ENCODE peak calls at places on chromosomes 11 and 22, in five cellular contexts. O, C, Y, F and G are unnamed samples.

GRCh38 chr11:129295746-129296145 is 79.9 kb upstream of the BARX2 start:
- DNase-seq in O (no peak), C (peak; percentile 40), Y (peak; percentile 74), F (no peak), G (no peak)

GRCh38 chr22:46421272-46421671 is 85.8 kb downstream of the TRMU start:
- DNase-seq in O (no peak), C (no peak), Y (no peak), F (no peak), G (no peak)

GRCh38 chr11:2793781-2794418 is 91.7 kb downstream of the CDKN1C start:
- DNase-seq in O (no peak), C (no peak), Y (no peak), F (no peak), G (no peak)

GRCh38 chr11:73402834-73403185 is 26.6 kb downstream of the RELT start:
- DNase-seq in O (no peak), C (no peak), Y (no peak), F (no peak), G (no peak)

GRCh38 chr11:67644042-67644441 is 4.5 kb upstream of the TBX10 start:
- DNase-seq in O (peak; percentile 48), C (no peak), Y (no peak), F (no peak), G (no peak)

GRCh38 chr22:40046126-40046525 is 51.4 kb downstream of the FAM83F start:
- DNase-seq in O (no peak), C (no peak), Y (no peak), F (no peak), G (no peak)

GRCh38 chr11:116851631-116852030 is 14.2 kb upstream of the APOA1 start:
- DNase-seq in O (no peak), C (no peak), Y (no peak), F (no peak), G (no peak)

GRCh38 chr11:61700221-61700620 is 20.0 kb downstream of the DAGLA start:
- DNase-seq in O (peak; percentile 72), C (peak; percentile 51), Y (peak; percentile 83), F (no peak), G (no peak)

GRCh38 chr11:70871881-70872280 is 380.5 kb downstream of the SHANK2 start:
- DNase-seq in O (no peak), C (peak; percentile 30), Y (no peak), F (no peak), G (no peak)

GRCh38 chr11:68279676-68280075 is 7.9 kb upstream of the C11orf24 start:
- DNase-seq in O (no peak), C (no peak), Y (no peak), F (no peak), G (no peak)

GRCh38 chr22:42434283-42434682 is 2.1 kb upstream of the NFAM1 start:
- DNase-seq in O (no peak), C (no peak), Y (no peak), F (no peak), G (no peak)

GRCh38 chr11:117097567-117098268 is 510 bp downstream of the SIK3 start:
- DNase-seq in O (peak; percentile 49), C (no peak), Y (peak; percentile 17), F (no peak), G (no peak)

GRCh38 chr11:28701760-28702449 is 593.7 kb downstream of the METTL15 start:
- DNase-seq in O (no peak), C (no peak), Y (no peak), F (no peak), G (no peak)

GRCh38 chr11:71555508-71555907 is 7.3 kb downstream of the KRTAP5-9 start:
- DNase-seq in O (no peak), C (no peak), Y (no peak), F (no peak), G (no peak)

GRCh38 chr11:16603245-16603644 is 135.2 kb upstream of the C11orf58 start:
- DNase-seq in O (peak; percentile 31), C (no peak), Y (no peak), F (no peak), G (no peak)

GRCh38 chr11:134252539-134253188 is 488 bp downstream of the THYN1 start:
- DNase-seq in O (peak; percentile 40), C (peak; percentile 57), Y (no peak), F (no peak), G (peak; percentile 55)

GRCh38 chr11:121936781-121937447 is 179.1 kb downstream of the BLID start:
- DNase-seq in O (no peak), C (peak; percentile 89), Y (no peak), F (no peak), G (no peak)

GRCh38 chr11:108498046-108498815 is at the start of gene POGLUT3:
- DNase-seq in O (peak; percentile 56), C (peak; percentile 49), Y (peak; percentile 65), F (peak; percentile 19), G (peak; percentile 55)

GRCh38 chr11:5125221-5125620 is 12.9 kb downstream of the OR52A5 start:
- DNase-seq in O (no peak), C (no peak), Y (no peak), F (no peak), G (no peak)

GRCh38 chr22:44729391-44730012 is 22.9 kb upstream of the ARHGAP8 start:
- DNase-seq in O (no peak), C (peak; percentile 71), Y (no peak), F (no peak), G (no peak)

GRCh38 chr11:2825886-2826678 is 59.5 kb downstream of the CDKN1C start:
- DNase-seq in O (no peak), C (peak; percentile 95), Y (peak; percentile 90), F (peak; percentile 31), G (peak; percentile 32)

GRCh38 chr11:126423154-126423553 is 67.7 kb downstream of the ST3GAL4 start:
- DNase-seq in O (no peak), C (no peak), Y (no peak), F (no peak), G (no peak)

GRCh38 chr22:25153961-25154685 is 45.5 kb upstream of the CRYBB3 start:
- DNase-seq in O (no peak), C (no peak), Y (no peak), F (no peak), G (no peak)

GRCh38 chr11:116148056-116148455 is 624.7 kb downstream of the BUD13 start:
- DNase-seq in O (peak; percentile 54), C (no peak), Y (no peak), F (no peak), G (no peak)

GRCh38 chr11:103587951-103588788 is 448.3 kb upstream of the DDI1 start:
- DNase-seq in O (no peak), C (no peak), Y (peak; percentile 32), F (no peak), G (no peak)

DNA sequence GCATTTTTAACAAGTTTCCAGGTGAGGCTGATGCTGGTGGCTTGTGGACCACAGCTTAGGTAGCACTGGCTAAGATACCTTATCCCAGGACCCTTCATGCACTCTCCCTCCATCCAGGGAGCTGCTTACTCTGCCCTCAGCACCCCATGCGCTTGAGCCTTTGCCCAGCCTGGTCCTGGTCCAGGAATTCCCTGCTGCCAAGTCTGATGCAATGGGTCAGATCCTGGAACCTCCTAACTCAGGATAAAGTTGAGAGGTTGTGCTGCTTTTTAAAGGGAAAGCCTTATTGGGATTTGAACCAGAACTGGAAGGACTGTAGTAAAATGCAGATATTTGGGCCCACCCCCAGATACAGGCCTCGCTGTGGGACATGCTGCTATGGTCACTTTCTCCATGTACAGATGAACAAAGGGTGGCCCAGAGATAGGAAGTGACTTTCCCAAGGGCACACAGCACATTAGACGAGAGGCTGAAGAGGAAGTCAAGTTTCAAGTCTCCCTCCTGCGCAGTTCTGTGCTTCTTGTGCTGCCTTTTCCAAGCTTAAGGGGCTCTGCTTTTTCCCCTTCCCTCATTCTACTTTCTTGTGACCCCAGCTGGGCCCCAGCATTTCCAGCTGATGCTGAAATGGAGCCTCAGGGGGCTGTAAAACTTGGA is 824 bp upstream of the LGALS12 start:
- DNase-seq in O (no peak), C (no peak), Y (no peak), F (no peak), G (no peak)
- H3K4ac ChIP-seq in O (no peak overlapping the region), C (no peak overlapping the region), Y (no peak overlapping the region), F (no peak overlapping the region), G (no peak overlapping the region)

GRCh38 chr11:10659339-10660216 is 34.0 kb downstream of the IRAG1 start:
- DNase-seq in O (no peak), C (peak; percentile 95), Y (peak; percentile 74), F (no peak), G (no peak)
- H2AFZ ChIP-seq in O (no peak overlapping the region), C (peak overlapping the region; percentile 46), Y (peak overlapping the region; percentile 11), F (no peak overlapping the region), G (peak overlapping the region; percentile 73)

GRCh38 chr11:74671520-74672196 is 59.6 kb downstream of the CHRDL2 start:
- DNase-seq in O (no peak), C (peak; percentile 86), Y (no peak), F (no peak), G (no peak)
- H3K9ac ChIP-seq in O (no peak overlapping the region), C (no peak overlapping the region), Y (no peak overlapping the region), F (no peak overlapping the region), G (no peak overlapping the region)

DNA sequence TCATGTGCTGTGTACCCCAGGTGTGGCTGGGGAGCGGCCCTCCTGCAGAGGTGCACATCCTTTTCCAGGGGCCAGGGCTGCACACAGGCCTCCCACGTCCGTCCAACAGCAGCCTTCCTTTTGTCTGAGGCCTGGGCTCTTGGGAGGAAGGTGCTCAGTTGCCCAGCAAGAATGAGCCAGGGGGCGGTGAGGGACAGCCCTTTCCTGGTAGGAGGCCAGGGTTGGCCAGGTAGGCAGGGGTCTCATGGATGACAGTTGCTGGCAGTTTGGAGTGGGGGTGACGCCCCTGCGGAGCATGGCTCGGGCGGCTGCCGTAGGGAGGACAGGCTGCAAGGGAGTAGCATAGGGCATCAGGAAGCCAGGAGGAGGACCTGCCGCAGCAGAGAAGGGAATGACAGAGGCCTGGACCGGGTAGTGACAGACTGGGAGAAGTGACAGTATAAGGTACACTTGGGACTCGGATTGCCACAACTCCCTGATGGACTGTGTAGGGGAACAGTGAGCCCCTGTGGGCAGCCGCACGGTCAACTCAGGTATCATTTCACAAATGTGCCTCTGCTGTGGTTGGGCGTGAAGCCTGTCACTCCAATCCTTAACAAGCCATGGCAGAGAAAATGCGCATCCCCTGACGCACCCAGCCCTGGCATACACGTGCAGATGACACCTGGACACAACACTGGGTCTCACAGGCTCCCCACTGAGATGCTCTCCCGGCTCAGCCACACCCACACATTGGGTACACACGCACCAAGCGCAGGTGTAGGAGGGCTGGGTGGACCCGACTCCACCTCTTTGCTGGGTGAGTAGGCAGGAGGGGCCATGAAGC is 79.7 kb downstream of the DGCR2 start:
- DNase-seq in O (no peak), C (no peak), Y (no peak), F (no peak), G (no peak)
- H3K4ac ChIP-seq in O (no peak overlapping the region), C (no peak overlapping the region), Y (no peak overlapping the region), F (no peak overlapping the region), G (no peak overlapping the region)

DNA sequence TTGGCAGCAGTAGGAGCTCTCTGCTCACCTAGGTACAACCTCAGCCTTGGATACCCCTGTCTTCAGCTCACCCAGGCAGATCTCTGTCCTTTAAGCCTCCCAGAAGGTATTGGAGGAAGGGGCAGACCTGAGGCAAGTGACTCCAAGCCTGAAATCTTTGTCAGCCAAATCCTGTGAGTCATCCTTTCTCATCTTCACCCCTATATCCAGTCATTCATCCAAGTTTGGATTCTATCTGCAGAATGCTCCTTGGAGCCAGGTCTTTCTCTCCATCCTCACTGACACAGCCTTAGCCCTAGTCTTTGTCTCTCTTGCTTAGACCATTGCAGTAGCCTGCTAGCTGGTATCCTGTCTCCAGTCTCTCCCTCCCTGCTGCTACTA is 10.4 kb upstream of the THY1 start:
- DNase-seq in O (no peak), C (peak; percentile 77), Y (no peak), F (no peak), G (no peak)
- H2AFZ ChIP-seq in O (no peak overlapping the region), C (peak overlapping the region; percentile 84), Y (no peak overlapping the region), F (peak overlapping the region; percentile 28), G (no peak overlapping the region)